ENCODE peak calls at places on chromosomes 6 and 20, in five cellular contexts. M is colonic mucosa, I is neuronal stem cell, S is tibial nerve, K is fibroblast of lung. G is an unnamed sample.
A peak's percentile ranks its signal among the peaks of the same experiment; 100 is the strongest.

GRCh38 chr6:163926642-163927041 is 512.1 kb downstream of the QKI start:
- DNase-seq in S (no peak), M (no peak), K (peak; percentile 62), I (no peak), G (no peak)

GRCh38 chr6:159769470-159769869 is 7.6 kb downstream of the ACAT2 start:
- DNase-seq in I (no peak), M (no peak), S (no peak), K (no peak), G (no peak)

GRCh38 chr6:90574610-90575009 is 12.3 kb downstream of the MAP3K7 start:
- DNase-seq in I (no peak), S (no peak), M (no peak), K (peak; percentile 18), G (no peak)

GRCh38 chr6:15526129-15526764 is 136.6 kb downstream of the DTNBP1 start:
- DNase-seq in K (no peak), M (no peak), S (no peak), I (no peak), G (no peak)

GRCh38 chr6:129050086-129050485 is 167.1 kb downstream of the LAMA2 start:
- DNase-seq in K (peak; percentile 34), S (no peak), I (no peak), M (no peak), G (no peak)

GRCh38 chr6:27770724-27771123 is 141.5 kb downstream of the OR2B2 start:
- DNase-seq in I (no peak), S (no peak), K (no peak), M (no peak), G (no peak)

GRCh38 chr6:136415351-136416005 is 125.8 kb upstream of the BCLAF1 start:
- DNase-seq in I (no peak), S (no peak), M (no peak), K (no peak), G (no peak)

GRCh38 chr6:7905416-7905815 is 5.2 kb downstream of the TXNDC5 start:
- DNase-seq in K (no peak), M (no peak), S (no peak), I (no peak), G (no peak)

GRCh38 chr6:20211037-20211940 is 980 bp downstream of the MBOAT1 start:
- DNase-seq in I (no peak), S (no peak), K (peak; percentile 22), M (peak; percentile 71), G (no peak)

GRCh38 chr6:36827261-36828079 is 11.8 kb downstream of the CPNE5 start:
- DNase-seq in M (no peak), I (no peak), K (peak; percentile 95), S (no peak), G (no peak)

GRCh38 chr6:90110971-90111370 is 185.7 kb downstream of the BACH2 start:
- DNase-seq in M (no peak), S (no peak), K (no peak), I (no peak), G (no peak)

GRCh38 chr6:51934098-51934497 is 153.3 kb downstream of the PKHD1 start:
- DNase-seq in K (no peak), M (no peak), I (no peak), S (no peak), G (no peak)

GRCh38 chr20:49999329-49999728 is 16.5 kb downstream of the SNAI1 start:
- DNase-seq in M (no peak), S (no peak), I (no peak), K (no peak), G (no peak)

GRCh38 chr6:132931937-132932336 is 117.6 kb downstream of the RPS12 start:
- DNase-seq in M (no peak), S (peak; percentile 19), K (peak; percentile 92), I (peak; percentile 20), G (no peak)

GRCh38 chr6:116034327-116034726 is 26.4 kb downstream of the FRK start:
- DNase-seq in S (no peak), I (no peak), K (peak; percentile 70), M (no peak), G (no peak)

GRCh38 chr6:155030148-155030720 is 35.1 kb downstream of the TIAM2 start:
- DNase-seq in M (no peak), I (no peak), S (no peak), K (peak; percentile 40), G (no peak)

GRCh38 chr6:42781546-42781810 is 374 bp upstream of the BICRAL start:
- DNase-seq in S (no peak), M (no peak), I (no peak), K (peak; percentile 38), G (no peak)
- H3K4me3 ChIP-seq in S (peak overlapping the region; percentile 91), M (peak overlapping the region; percentile 86), I (peak overlapping the region; percentile 91), K (peak overlapping the region; percentile 27), G (peak overlapping the region; percentile 94)

GRCh38 chr6:37865534-37865933 is 46.0 kb downstream of the ZFAND3 start:
- DNase-seq in M (no peak), S (no peak), K (no peak), I (no peak), G (no peak)

GRCh38 chr6:37862992-37863391 is 43.5 kb downstream of the ZFAND3 start:
- DNase-seq in M (no peak), I (no peak), K (peak; percentile 77), S (no peak), G (no peak)

GRCh38 chr6:37866590-37867507 is 47.3 kb downstream of the ZFAND3 start:
- DNase-seq in S (no peak), K (peak; percentile 45), I (no peak), M (no peak), G (no peak)

GRCh38 chr6:37862415-37862814 is 42.9 kb downstream of the ZFAND3 start:
- DNase-seq in I (no peak), K (no peak), M (no peak), S (no peak), G (no peak)

DNA sequence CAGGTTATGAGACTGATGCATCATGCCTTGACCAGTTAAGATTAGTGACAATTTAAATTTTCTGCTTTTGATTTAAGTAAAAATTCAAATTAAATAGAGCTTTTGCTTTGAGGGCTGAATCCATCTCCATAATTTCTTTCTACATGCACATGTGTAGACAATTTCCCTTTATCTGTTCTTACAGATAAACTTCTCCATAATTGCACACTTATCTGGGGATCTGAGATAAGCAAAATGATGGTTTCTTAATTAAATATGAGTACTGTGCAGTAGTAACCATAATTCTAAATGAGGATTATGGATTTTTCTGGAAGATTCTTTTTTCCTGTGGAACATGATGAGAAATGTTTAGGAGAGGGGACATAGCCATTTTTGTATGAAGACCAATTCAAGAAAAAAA is 44.7 kb downstream of the ZFAND3 start:
- DNase-seq in S (no peak), M (no peak), K (no peak), I (no peak), G (no peak)
- H3K4me1 ChIP-seq in S (no peaks in the 10 kb centered on the region), M (no peaks in the 10 kb centered on the region), K (peaks cover 5% of the 10 kb centered on the region), I (no peaks in the 10 kb centered on the region), G (peaks cover 4% of the 10 kb centered on the region)

GRCh38 chr6:64904616-64905015 is 802.4 kb downstream of the EYS start:
- DNase-seq in M (no peak), I (no peak), S (no peak), K (no peak), G (no peak)

GRCh38 chr6:64908104-64908503 is 798.9 kb downstream of the EYS start:
- DNase-seq in S (no peak), I (no peak), M (no peak), K (no peak), G (no peak)
- H3K36me3 ChIP-seq in S (no peaks in the 10 kb centered on the region), I (no peaks in the 10 kb centered on the region), M (no peaks in the 10 kb centered on the region), K (no peaks in the 10 kb centered on the region), G (no peaks in the 10 kb centered on the region)

GRCh38 chr20:62044671-62045070 is 21.0 kb downstream of the TAF4 start:
- DNase-seq in I (no peak), M (no peak), S (no peak), K (no peak), G (no peak)
- H3K4me3 ChIP-seq in I (no peak overlapping the region), M (no peak overlapping the region), S (no peak overlapping the region), K (no peak overlapping the region), G (no peak overlapping the region)